ENCODE peak calls at places on chromosomes 2 and 18, in ten cellular contexts. N is heart left ventricle, G is endothelial cell, C is mesenchymal stem cell, T is neuronal stem cell, D is WTC11, M is D341Med, P is hippocampal formation, Y is hepatocyte, J is NCI-H460. H is an unnamed sample.

GRCh38 chr18:31497711-31498449 is at the start of gene DSG2:
- DNase-seq in T (peak; percentile 67), G (peak; percentile 57), J (no peak), P (no peak), C (no peak), N (peak; percentile 78), M (peak; percentile 87), D (peak; percentile 90), Y (peak; percentile 91), H (peak; percentile 53)

GRCh38 chr2:215002500-215002899 is 135.9 kb downstream of the ABCA12 start:
- DNase-seq in C (peak; percentile 42), P (peak; percentile 40), Y (peak; percentile 81), T (peak; percentile 27), J (peak; percentile 43), G (peak; percentile 18), D (peak; percentile 16), M (peak; percentile 50), N (no peak), H (peak; percentile 78)

GRCh38 chr2:207395535-207396251 is 134.1 kb upstream of the CREB1 start:
- DNase-seq in Y (no peak), D (no peak), M (no peak), N (no peak), G (no peak), J (no peak), T (no peak), P (no peak), C (peak; percentile 24), H (peak; percentile 23)

GRCh38 chr18:57728941-57729511 is 74.1 kb downstream of the ATP8B1 start:
- DNase-seq in G (no peak), C (no peak), P (no peak), J (no peak), D (no peak), T (no peak), M (no peak), N (no peak), Y (peak; percentile 39), H (no peak)

GRCh38 chr2:28621172-28622100 is 125.6 kb downstream of the PLB1 start:
- DNase-seq in G (peak; percentile 35), T (peak; percentile 32), N (peak; percentile 73), P (peak; percentile 71), Y (peak; percentile 93), J (peak; percentile 25), D (peak; percentile 45), C (peak; percentile 100), M (no peak), H (peak; percentile 52)

GRCh38 chr2:179344970-179345369 is 80.3 kb upstream of the SESTD1 start:
- DNase-seq in J (no peak), D (no peak), N (no peak), C (no peak), G (no peak), Y (no peak), P (no peak), M (no peak), T (no peak), H (no peak)

GRCh38 chr2:106885981-106886915 is at the start of gene ST6GAL2:
- DNase-seq in D (peak; percentile 55), J (no peak), M (peak; percentile 66), G (peak; percentile 52), T (peak; percentile 58), Y (peak; percentile 48), P (peak; percentile 24), N (no peak), C (peak; percentile 9), H (peak; percentile 59)

GRCh38 chr2:47738331-47738730 is 44.6 kb upstream of the MSH6 start:
- DNase-seq in Y (no peak), J (no peak), P (no peak), M (no peak), N (no peak), T (no peak), G (no peak), C (no peak), D (no peak), H (no peak)

GRCh38 chr2:14743883-14744282 is 111.4 kb downstream of the LRATD1 start:
- DNase-seq in P (no peak), G (no peak), Y (peak; percentile 8), D (no peak), N (no peak), M (no peak), T (no peak), C (no peak), J (no peak), H (no peak)

GRCh38 chr2:189267925-189268579 is 88.5 kb upstream of the COL5A2 start:
- DNase-seq in G (no peak), C (peak; percentile 33), T (no peak), Y (no peak), P (no peak), M (no peak), J (no peak), D (no peak), N (no peak), H (no peak)

GRCh38 chr2:11827547-11827946 is 81.1 kb downstream of the LPIN1 start:
- DNase-seq in J (no peak), M (no peak), C (no peak), G (no peak), T (no peak), D (no peak), N (no peak), Y (no peak), P (no peak), H (no peak)

GRCh38 chr2:10266133-10266620 is 36.5 kb upstream of the HPCAL1 start:
- DNase-seq in Y (no peak), J (no peak), N (no peak), P (no peak), G (no peak), M (no peak), C (no peak), T (no peak), D (peak; percentile 1), H (peak; percentile 8)